ENCODE peak calls at places on chromosome 21, in five cellular contexts. E is HCT116, I is GM12878, H is SK-N-SH, B is K562. F is an unnamed sample.

GRCh38 chr21:31977816-31978215 is 105.0 kb downstream of the HUNK start:
- DNase-seq in I (no peak), H (no peak), B (no peak), E (no peak), F (no peak)

GRCh38 chr21:35711661-35712060 is 348.7 kb downstream of the SETD4 start:
- DNase-seq in H (no peak), B (no peak), I (no peak), E (no peak), F (no peak)

GRCh38 chr21:33949516-33950424 is 34.2 kb upstream of the ATP5PO start:
- DNase-seq in B (no peak), H (no peak), E (no peak), I (peak), F (no peak)

GRCh38 chr21:33663241-33663640 is 20.9 kb downstream of the ITSN1 start:
- DNase-seq in I (no peak), E (no peak), H (no peak), B (no peak), F (no peak)

GRCh38 chr21:45140346-45140940 is 66.1 kb downstream of the ADARB1 start:
- DNase-seq in H (peak), I (no peak), B (peak), E (peak), F (peak)

GRCh38 chr21:34336245-34336644 is 27.6 kb upstream of the KCNE2 start:
- DNase-seq in I (no peak), H (no peak), B (no peak), E (no peak), F (no peak)

GRCh38 chr21:38914531-38915385 is 109.0 kb downstream of the ETS2 start:
- DNase-seq in B (no peak), E (peak), H (no peak), I (no peak), F (no peak)

GRCh38 chr21:27823652-27824201 is 856.8 kb upstream of the ADAMTS5 start:
- DNase-seq in H (no peak), I (no peak), E (no peak), B (no peak), F (no peak)

GRCh38 chr21:29005696-29006095 is 13.0 kb upstream of the LTN1 start:
- DNase-seq in E (no peak), I (no peak), H (no peak), B (peak), F (no peak)

GRCh38 chr21:17688912-17689874 is 76.5 kb upstream of the BTG3 start:
- DNase-seq in E (peak), B (peak), H (no peak), I (no peak), F (no peak)

GRCh38 chr21:33789697-33790096 is 125.9 kb downstream of the ATP5PO start:
- DNase-seq in B (no peak), H (no peak), I (no peak), E (no peak), F (no peak)

GRCh38 chr21:26169611-26170470 is 729 bp downstream of the APP start:
- DNase-seq in H (peak), E (peak), I (no peak), B (no peak), F (peak)

GRCh38 chr21:45294509-45295291 is 7.0 kb upstream of the POFUT2 start:
- DNase-seq in B (peak), H (peak), E (no peak), I (no peak), F (no peak)

GRCh38 chr21:16535100-16535418 is 805.3 kb downstream of the USP25 start:
- DNase-seq in H (peak), I (no peak), B (no peak), E (no peak), F (peak)

GRCh38 chr21:26806734-26807372 is 38.4 kb downstream of the ADAMTS1 start:
- DNase-seq in E (no peak), I (no peak), H (no peak), B (no peak), F (no peak)

GRCh38 chr21:45839274-45839673 is 142.3 kb upstream of the COL6A1 start:
- DNase-seq in E (no peak), I (no peak), B (no peak), H (no peak), F (no peak)

GRCh38 chr21:33197546-33197945 is 32.2 kb upstream of the IFNAR2 start:
- DNase-seq in E (no peak), I (no peak), H (no peak), B (no peak), F (no peak)

GRCh38 chr21:44354775-44355771 is 1.7 kb downstream of the TRPM2 start:
- DNase-seq in E (no peak), B (no peak), H (no peak), I (peak), F (no peak)

GRCh38 chr21:44013380-44014088 is 1.4 kb downstream of the TRAPPC10 start:
- DNase-seq in I (peak), B (peak), H (peak), E (no peak), F (no peak)

GRCh38 chr21:35169574-35169973 is 120.5 kb upstream of the RUNX1 start:
- DNase-seq in B (no peak), E (no peak), I (no peak), H (no peak), F (no peak)

GRCh38 chr21:33383056-33383888 is 19.9 kb upstream of the IFNGR2 start:
- DNase-seq in H (no peak), B (peak), E (peak), I (peak), F (no peak)

GRCh38 chr21:25557170-25557569 is 50.1 kb downstream of the MRPL39 start:
- DNase-seq in E (no peak), H (no peak), I (no peak), B (no peak), F (no peak)

GRCh38 chr21:45769239-45769758 is 125.8 kb downstream of the PCBP3 start:
- DNase-seq in B (no peak), H (no peak), I (no peak), E (no peak), F (no peak)

GRCh38 chr21:8988696-8989095 is 1532.7 kb upstream of the TPTE start:
- DNase-seq in I (no peak), B (peak), E (no peak), H (no peak), F (no peak)

GRCh38 chr21:35649186-35649585 is 411.1 kb downstream of the SETD4 start:
- DNase-seq in B (no peak), E (no peak), I (no peak), H (no peak), F (peak)

GRCh38 chr21:34881894-34882371 is 167.2 kb downstream of the RUNX1 start:
- DNase-seq in I (no peak), E (no peak), B (no peak), H (no peak), F (no peak)

GRCh38 chr21:35438643-35439404 is 389.7 kb upstream of the RUNX1 start:
- DNase-seq in B (no peak), E (no peak), I (peak), H (no peak), F (no peak)

GRCh38 chr21:45863267-45863666 is 118.3 kb upstream of the COL6A1 start:
- DNase-seq in H (no peak), B (no peak), I (no peak), E (no peak), F (no peak)

GRCh38 chr21:26089730-26090129 is 80.8 kb downstream of the APP start:
- DNase-seq in E (no peak), H (no peak), I (no peak), B (no peak), F (no peak)

GRCh38 chr21:46057710-46058241 is 40.1 kb upstream of the COL6A2 start:
- DNase-seq in I (no peak), E (no peak), H (no peak), B (no peak), F (no peak)

DNA sequence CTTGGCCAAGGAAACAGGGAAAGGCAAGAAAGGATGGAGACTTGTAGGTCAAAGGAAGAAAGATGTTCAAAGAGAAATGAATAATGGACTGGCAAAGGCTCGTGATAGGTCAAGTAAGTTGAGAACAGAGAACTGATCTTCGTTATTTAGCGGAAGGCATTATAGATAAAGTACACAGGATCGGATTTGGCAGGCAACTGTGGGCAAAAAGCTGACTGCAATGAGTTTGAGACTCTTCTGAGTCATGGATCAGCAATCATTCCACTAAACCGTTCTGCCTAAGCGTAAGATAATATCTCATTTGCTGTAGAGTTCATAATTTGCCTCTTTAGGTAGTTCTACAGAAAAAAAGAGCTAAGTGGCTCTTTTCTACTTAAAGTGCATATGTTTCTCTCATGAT is 34.1 kb downstream of the KRTAP21-3 start:
- DNase-seq in I (no peak), B (no peak), E (no peak), H (no peak), F (no peak)
- TF ChIP-seq JUND in I (no peak), B (no peak), E (no peak), H (peak), F (no peak)

GRCh38 chr21:37683396-37684114 is 232.7 kb downstream of the KCNJ6 start:
- DNase-seq in E (no peak), H (no peak), B (no peak), I (no peak), F (no peak)
- TF ChIP-seq JUND in E (no peak), H (no peak), B (no peak), I (no peak), F (no peak)

GRCh38 chr21:42441963-42442362 is 38.3 kb downstream of the UBASH3A start:
- DNase-seq in I (no peak), H (no peak), B (no peak), E (no peak), F (no peak)

GRCh38 chr21:42440187-42440792 is 36.6 kb downstream of the UBASH3A start:
- DNase-seq in E (no peak), B (no peak), H (no peak), I (peak), F (no peak)

GRCh38 chr21:42438316-42439205 is 34.9 kb downstream of the UBASH3A start:
- DNase-seq in B (no peak), I (no peak), E (no peak), H (no peak), F (no peak)

GRCh38 chr21:42437786-42438185 is 34.1 kb downstream of the UBASH3A start:
- DNase-seq in E (no peak), H (peak), I (no peak), B (no peak), F (peak)

DNA sequence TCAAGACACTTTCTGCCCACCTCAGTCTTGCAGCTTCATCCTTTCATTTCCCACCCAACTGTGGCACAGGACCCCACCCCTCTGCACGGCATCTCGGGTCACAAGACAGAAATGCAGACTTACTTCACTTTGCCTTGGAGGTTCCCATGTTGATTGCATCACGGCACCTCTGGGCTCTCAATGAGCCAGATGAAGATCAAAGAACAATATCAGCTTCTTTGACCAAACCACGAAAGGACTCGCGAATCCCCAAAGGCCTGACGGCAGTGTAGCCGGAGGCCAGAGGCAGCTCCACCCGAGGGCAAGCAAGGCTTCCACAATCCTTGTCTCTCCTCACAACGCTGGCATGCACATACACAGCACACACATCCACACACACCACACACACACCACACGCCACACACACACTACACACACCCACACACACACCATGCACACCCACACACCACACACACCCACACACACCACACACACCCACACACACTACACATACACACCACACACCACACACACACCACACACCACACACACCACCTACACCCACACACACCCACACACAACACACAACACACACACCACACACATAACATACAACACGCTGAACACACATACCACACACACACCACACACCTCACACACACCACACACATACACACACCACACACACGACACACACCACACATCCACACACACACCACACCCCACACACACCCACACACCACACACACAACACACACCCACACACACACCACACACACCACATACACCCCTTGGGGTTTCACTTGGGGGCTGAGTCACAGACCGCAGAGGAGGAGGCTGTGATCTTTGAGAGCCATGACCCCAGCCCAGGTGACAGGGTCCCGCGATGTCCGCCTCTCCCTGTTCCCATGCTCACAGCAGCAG is 35.8 kb downstream of the UBASH3A start:
- DNase-seq in E (no peak), H (no peak), B (no peak), I (no peak), F (no peak)
- TF ChIP-seq JUND in E (no peak), H (no peak), B (no peak), I (no peak), F (no peak)

GRCh38 chr21:23660560-23660959 is 1946.7 kb downstream of the MRPL39 start:
- DNase-seq in H (no peak), E (no peak), I (no peak), B (no peak), F (no peak)

DNA sequence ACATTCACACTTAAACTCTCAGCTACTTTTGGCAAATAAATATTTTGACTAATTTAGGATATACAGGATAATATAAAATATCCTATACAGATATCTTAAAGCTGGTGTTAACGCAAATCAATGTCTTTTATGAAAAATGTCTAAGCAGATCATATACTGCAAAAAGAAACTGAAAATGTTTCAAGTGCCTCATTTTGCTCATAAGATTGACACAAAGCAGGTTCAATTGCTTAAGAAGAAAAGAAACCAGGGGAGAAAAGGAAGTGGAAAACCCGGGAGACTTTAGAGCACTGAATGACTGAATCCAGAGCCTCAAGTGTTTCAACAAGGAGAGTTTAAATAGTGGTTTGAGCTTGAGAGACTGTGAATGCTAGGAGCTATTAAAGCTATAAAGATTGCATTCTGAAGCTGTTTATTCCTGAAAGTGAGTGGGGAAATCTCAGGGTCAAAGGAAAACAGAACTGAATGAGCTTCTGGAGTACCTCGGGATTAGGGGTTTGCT is 1943.0 kb downstream of the MRPL39 start:
- DNase-seq in I (no peak), B (no peak), H (no peak), E (no peak), F (no peak)
- TF ChIP-seq JUND in I (no peak), B (no peak), H (no peak), E (no peak), F (no peak)